ENCODE peak calls at places on chromosomes 4 and X, in four cellular contexts. N, X, T and E are unnamed samples.
A peak's percentile ranks its signal among the peaks of the same experiment; 100 is the strongest.

GRCh38 chr4:8165374-8165896 is 6.8 kb upstream of the ABLIM2 start:
- DNase-seq in X (no peak), N (no peak), T (no peak), E (no peak)

GRCh38 chr4:26163425-26164362 is 157.1 kb upstream of the RBPJ start:
- DNase-seq in T (no peak), N (no peak), X (no peak), E (no peak)

GRCh38 chr4:83490876-83491450 is 6.1 kb upstream of the ABRAXAS1 start:
- DNase-seq in T (peak; percentile 45), N (peak; percentile 64), X (peak; percentile 42), E (peak; percentile 20)

GRCh38 chr4:140673729-140674128 is 82.5 kb downstream of the TBC1D9 start:
- DNase-seq in X (no peak), N (peak; percentile 79), T (peak; percentile 1), E (peak; percentile 75)

GRCh38 chr4:152983221-152983620 is 47.1 kb downstream of the FHDC1 start:
- DNase-seq in N (no peak), X (no peak), T (no peak), E (no peak)

GRCh38 chr4:139304920-139305319 is 2.6 kb upstream of the NDUFC1 start:
- DNase-seq in N (no peak), T (no peak), X (no peak), E (no peak)

GRCh38 chrX:31499120-31499519 is 427.3 kb upstream of the FTHL17 start:
- DNase-seq in X (no peak), T (no peak), N (no peak), E (no peak)

GRCh38 chrX:77949840-77950239 is 19.6 kb downstream of the PGAM4 start:
- DNase-seq in T (no peak), X (no peak), N (no peak), E (no peak)

GRCh38 chr4:119170195-119170594 is 34.6 kb downstream of the MYOZ2 start:
- DNase-seq in N (peak; percentile 12), T (no peak), X (no peak), E (no peak)

GRCh38 chr4:7627251-7628250 is 192.8 kb upstream of the PSAPL1 start:
- DNase-seq in T (no peak), X (no peak), N (no peak), E (no peak)

GRCh38 chr4:15918484-15919129 is 19.9 kb downstream of the FGFBP1 start:
- DNase-seq in N (peak; percentile 32), T (no peak), X (no peak), E (no peak)

GRCh38 chrX:131279197-131279596 is 9.9 kb downstream of the IGSF1 start:
- DNase-seq in X (no peak), T (no peak), N (no peak), E (no peak)

GRCh38 chrX:1468250-1468772 is 15.6 kb upstream of the ASMTL start:
- DNase-seq in X (no peak), N (no peak), T (no peak), E (no peak)

GRCh38 chr4:186204611-186205144 is 13.3 kb downstream of the CYP4V2 start:
- DNase-seq in X (no peak), T (no peak), N (no peak), E (no peak)

GRCh38 chr4:1549638-1550035 is 134.5 kb downstream of the FAM53A start:
- DNase-seq in X (no peak), N (no peak), T (no peak), E (no peak)

GRCh38 chr4:138673053-138673452 is 342.5 kb upstream of the NOCT start:
- DNase-seq in N (no peak), X (no peak), T (no peak), E (no peak)